ENCODE peak calls at places on chromosomes 7 and 10, in six cellular contexts. I, B, P, L, O and Y are unnamed samples.
A peak's percentile ranks its signal among the peaks of the same experiment; 100 is the strongest.

GRCh38 chr7:135843214-135843613 is 94.6 kb upstream of the FAM180A start:
- DNase-seq in I (no peak), L (no peak), O (no peak), B (no peak), P (no peak), Y (no peak)

GRCh38 chr7:81500631-81501030 is 269.2 kb downstream of the HGF start:
- DNase-seq in P (no peak), O (no peak), L (no peak), I (no peak), B (no peak), Y (no peak)

GRCh38 chr7:151899513-151900360 is 22.8 kb upstream of the PRKAG2 start:
- DNase-seq in B (no peak), L (no peak), I (no peak), P (no peak), O (no peak), Y (no peak)

GRCh38 chr7:81415181-81415580 is 354.7 kb downstream of the HGF start:
- DNase-seq in I (no peak), L (no peak), P (no peak), B (no peak), O (no peak), Y (no peak)

GRCh38 chr10:111023060-111023459 is 53.8 kb upstream of the ADRA2A start:
- DNase-seq in P (no peak), I (no peak), L (no peak), O (no peak), B (no peak), Y (no peak)

GRCh38 chr7:117008849-117009531 is 55.7 kb downstream of the ST7 start:
- DNase-seq in O (no peak), L (no peak), B (peak; percentile 41), I (no peak), P (no peak), Y (no peak)

GRCh38 chr10:124918906-124919305 is 23.0 kb upstream of the ZRANB1 start:
- DNase-seq in O (no peak), L (no peak), P (no peak), B (no peak), I (no peak), Y (no peak)

GRCh38 chr10:72009430-72010081 is 45.4 kb downstream of the CHST3 start:
- DNase-seq in B (peak; percentile 97), O (peak; percentile 92), P (no peak), I (no peak), L (peak; percentile 79), Y (no peak)

GRCh38 chr10:113409147-113409546 is 143.7 kb upstream of the HABP2 start:
- DNase-seq in B (no peak), L (no peak), P (no peak), I (no peak), O (no peak), Y (no peak)

GRCh38 chr10:106320876-106321275 is 843.6 kb downstream of the SORCS1 start:
- DNase-seq in B (no peak), O (no peak), P (no peak), L (no peak), I (no peak), Y (no peak)

GRCh38 chr10:44995914-44996633 is 4.6 kb upstream of the ZNF22 start:
- DNase-seq in I (no peak), L (no peak), B (peak; percentile 29), O (peak; percentile 53), P (no peak), Y (no peak)

GRCh38 chr10:67790534-67791408 is 47.2 kb downstream of the DNAJC12 start:
- DNase-seq in I (no peak), O (no peak), B (peak; percentile 4), L (no peak), P (peak; percentile 2), Y (no peak)

GRCh38 chr10:75772153-75772887 is 340.9 kb downstream of the LRMDA start:
- DNase-seq in O (no peak), I (no peak), L (no peak), B (peak; percentile 25), P (no peak), Y (no peak)

GRCh38 chr7:28503396-28503795 is 91.1 kb downstream of the CREB5 start:
- DNase-seq in B (no peak), P (no peak), O (no peak), L (no peak), I (no peak), Y (no peak)

GRCh38 chr7:157797361-157797760 is 460.6 kb downstream of the DNAJB6 start:
- DNase-seq in O (no peak), B (no peak), L (no peak), P (no peak), I (no peak), Y (no peak)

GRCh38 chr7:105097619-105098018 is 83.6 kb downstream of the KMT2E start:
- DNase-seq in P (peak; percentile 47), B (peak; percentile 17), I (no peak), O (no peak), L (no peak), Y (no peak)

GRCh38 chr10:86390337-86391120 is 23.9 kb upstream of the GRID1 start:
- DNase-seq in I (no peak), L (no peak), P (no peak), B (no peak), O (no peak), Y (no peak)

GRCh38 chr10:11303671-11304170 is 286.0 kb downstream of the CELF2 start:
- DNase-seq in B (no peak), L (no peak), P (no peak), O (no peak), I (no peak), Y (no peak)

GRCh38 chr10:110808123-110808522 is 63.6 kb upstream of the PDCD4 start:
- DNase-seq in I (no peak), P (no peak), L (no peak), O (no peak), B (no peak), Y (no peak)

GRCh38 chr10:22581453-22581852 is 132.9 kb downstream of the PIP4K2A start:
- DNase-seq in O (no peak), L (no peak), I (no peak), B (no peak), P (no peak), Y (no peak)

GRCh38 chr10:77320852-77321496 is 316.6 kb downstream of the KCNMA1 start:
- DNase-seq in L (no peak), B (peak; percentile 73), I (no peak), P (no peak), O (no peak), Y (no peak)

GRCh38 chr7:100974021-100974420 is 4.7 kb downstream of the MUC12 start:
- DNase-seq in B (no peak), P (peak; percentile 48), I (no peak), O (no peak), L (no peak), Y (no peak)

GRCh38 chr7:1387261-1387660 is 72.0 kb downstream of the MICALL2 start:
- DNase-seq in L (no peak), P (no peak), O (no peak), B (no peak), I (no peak), Y (no peak)

GRCh38 chr10:326350-326749 is 191.1 kb downstream of the ZMYND11 start:
- DNase-seq in B (no peak), P (no peak), O (no peak), L (no peak), I (no peak), Y (no peak)

GRCh38 chr7:12647364-12648219 is 39.8 kb upstream of the ARL4A start:
- DNase-seq in I (no peak), B (peak; percentile 43), P (peak; percentile 75), O (no peak), L (no peak), Y (no peak)